ENCODE peak calls at places on chromosomes 7 and 10, in nine cellular contexts. J, W, M, K, Q, E, G, D and F are unnamed samples.

GRCh38 chr7:107233174-107233573 is 64.4 kb downstream of the HBP1 start:
- DNase-seq in J (no peak), W (peak), M (no peak), K (no peak), Q (no peak), E (no peak), G (no peak), D (no peak), F (no peak)

GRCh38 chr7:158655931-158656441 is 48.6 kb downstream of the NCAPG2 start:
- DNase-seq in J (no peak), W (no peak), M (no peak), K (no peak), Q (no peak), E (no peak), G (no peak), D (no peak), F (no peak)

GRCh38 chr7:121545418-121545817 is 149.3 kb upstream of the FAM3C start:
- DNase-seq in J (no peak), W (peak), M (no peak), K (no peak), Q (no peak), E (no peak), G (no peak), D (no peak), F (no peak)

GRCh38 chr10:104622175-104622574 is 18.9 kb upstream of the SORCS3 start:
- DNase-seq in J (no peak), W (no peak), M (no peak), K (no peak), Q (no peak), E (no peak), G (no peak), D (no peak), F (no peak)

GRCh38 chr7:35379481-35379880 is 125.6 kb upstream of the TBX20 start:
- DNase-seq in J (no peak), W (no peak), M (no peak), K (no peak), Q (no peak), E (no peak), G (no peak), D (no peak), F (no peak)

GRCh38 chr7:139771001-139771956 is 6.5 kb downstream of the HIPK2 start:
- DNase-seq in J (peak), W (peak), M (peak), K (peak), Q (no peak), E (no peak), G (no peak), D (peak), F (no peak)

GRCh38 chr7:143429770-143430698 is 13.2 kb upstream of the TAS2R60 start:
- DNase-seq in J (peak), W (peak), M (peak), K (no peak), Q (no peak), E (no peak), G (no peak), D (peak), F (no peak)

GRCh38 chr10:77518910-77519274 is 118.7 kb downstream of the KCNMA1 start:
- DNase-seq in J (no peak), W (no peak), M (no peak), K (no peak), Q (no peak), E (no peak), G (no peak), D (no peak), F (no peak)

GRCh38 chr7:73858807-73859206 is 2.2 kb upstream of the TMEM270 start:
- DNase-seq in J (peak), W (peak), M (no peak), K (peak), Q (no peak), E (no peak), G (no peak), D (no peak), F (no peak)

GRCh38 chr7:101166909-101167644 is 1.7 kb upstream of the VGF start:
- DNase-seq in J (no peak), W (no peak), M (no peak), K (no peak), Q (no peak), E (no peak), G (no peak), D (peak), F (no peak)

GRCh38 chr10:97676770-97677581 is 10.1 kb downstream of the AVPI1 start:
- DNase-seq in J (peak), W (peak), M (no peak), K (peak), Q (peak), E (peak), G (peak), D (peak), F (no peak)

GRCh38 chr10:987906-988666 is at the start of gene GTPBP4:
- DNase-seq in J (peak), W (peak), M (peak), K (peak), Q (peak), E (peak), G (peak), D (peak), F (peak)
- TF ChIP-seq CTCF in J (no peak), W (no peak), M (no peak), K (peak), Q (no peak), E (peak), G (peak), D (peak), F (no peak)

GRCh38 chr10:120217736-120218135 is 239.3 kb upstream of the PLPP4 start:
- DNase-seq in J (no peak), W (no peak), M (no peak), K (no peak), Q (no peak), E (no peak), G (no peak), D (no peak), F (no peak)

DNA sequence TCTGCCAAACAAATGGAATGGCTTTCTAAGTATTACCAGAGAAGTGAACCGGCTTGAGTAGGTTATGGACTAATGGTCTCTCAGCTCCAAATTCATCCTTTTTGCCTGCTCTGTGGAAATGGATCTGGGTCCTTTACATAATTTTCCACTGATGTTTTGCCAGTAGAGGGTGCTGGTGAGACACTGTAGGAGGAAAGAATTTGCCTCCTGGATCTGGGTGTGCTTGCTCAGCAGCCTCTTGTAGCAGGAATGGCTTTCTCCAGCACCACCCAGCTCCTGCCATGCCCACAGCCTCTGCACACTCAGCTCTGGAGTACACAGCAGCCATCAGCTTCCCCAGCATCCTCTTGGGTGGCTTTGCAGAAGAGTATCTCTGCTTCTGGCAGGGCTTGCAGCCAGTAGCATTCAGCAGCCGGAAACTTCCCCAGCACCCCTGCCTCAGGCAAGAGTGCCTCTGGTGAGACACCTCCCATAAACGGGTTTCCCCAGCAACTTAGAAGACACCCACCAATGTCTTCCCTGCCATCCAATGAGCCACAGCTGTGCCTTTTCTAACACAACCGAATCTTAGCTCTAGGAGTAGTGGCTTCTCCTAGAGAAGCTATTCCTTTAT is 235.0 kb upstream of the PLPP4 start:
- DNase-seq in J (peak), W (peak), M (peak), K (peak), Q (no peak), E (no peak), G (no peak), D (no peak), F (no peak)
- TF ChIP-seq CTCF in J (peak), W (peak), M (peak), K (peak), Q (peak), E (peak), G (no peak), D (peak), F (no peak)

DNA sequence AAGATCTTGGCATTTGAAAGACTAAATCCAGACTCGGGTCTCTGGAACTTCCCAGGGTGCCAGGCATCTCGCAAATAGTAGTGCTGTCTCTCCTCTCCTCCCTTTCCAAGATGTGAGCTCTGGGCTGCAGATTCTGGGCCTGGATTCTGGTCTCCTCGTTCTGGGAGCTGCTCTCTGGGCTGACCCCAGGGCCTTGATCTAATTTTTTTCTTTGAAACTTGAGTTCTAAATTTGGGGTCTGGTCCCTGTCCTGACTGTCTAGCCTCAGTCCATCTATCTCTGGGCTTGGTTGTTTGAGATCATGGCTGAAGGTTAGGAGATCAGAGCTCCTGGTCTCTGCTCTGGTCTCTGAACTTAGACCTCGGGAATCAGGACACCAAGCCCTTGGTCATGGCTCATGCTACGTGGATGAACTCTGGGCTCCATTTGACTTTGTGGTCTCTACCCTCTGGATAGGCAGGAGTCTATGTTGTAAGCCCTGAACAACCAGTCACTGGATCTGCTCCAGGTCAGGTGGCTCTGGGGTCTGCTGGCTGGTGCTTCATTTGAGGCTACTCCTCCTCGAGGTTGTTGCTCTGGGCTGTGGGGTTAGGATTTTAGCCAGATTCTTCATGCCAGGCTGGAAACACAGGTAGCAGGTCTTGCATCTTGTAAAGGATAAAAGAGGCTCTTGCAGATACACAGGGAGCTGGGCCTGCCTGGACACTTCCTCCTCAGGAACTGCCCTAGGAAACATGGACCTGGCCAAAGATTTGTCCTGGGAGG is 8.0 kb upstream of the MBL2 start:
- DNase-seq in J (no peak), W (no peak), M (no peak), K (no peak), Q (no peak), E (no peak), G (no peak), D (no peak), F (no peak)
- TF ChIP-seq CTCF in J (no peak), W (no peak), M (no peak), K (no peak), Q (no peak), E (peak), G (no peak), D (no peak), F (no peak)

GRCh38 chr7:81499262-81500116 is 270.4 kb downstream of the HGF start:
- DNase-seq in J (peak), W (peak), M (peak), K (peak), Q (no peak), E (no peak), G (no peak), D (peak), F (no peak)

GRCh38 chr7:81500631-81501030 is 269.2 kb downstream of the HGF start:
- DNase-seq in J (no peak), W (no peak), M (no peak), K (no peak), Q (no peak), E (no peak), G (no peak), D (no peak), F (no peak)

GRCh38 chr7:81503771-81504170 is 266.1 kb downstream of the HGF start:
- DNase-seq in J (no peak), W (no peak), M (no peak), K (no peak), Q (no peak), E (no peak), G (no peak), D (no peak), F (no peak)

GRCh38 chr7:81503321-81503720 is 266.5 kb downstream of the HGF start:
- DNase-seq in J (no peak), W (no peak), M (no peak), K (no peak), Q (no peak), E (no peak), G (no peak), D (no peak), F (no peak)

GRCh38 chr7:81501220-81501619 is 268.6 kb downstream of the HGF start:
- DNase-seq in J (peak), W (peak), M (no peak), K (peak), Q (no peak), E (no peak), G (no peak), D (peak), F (no peak)
- TF ChIP-seq CTCF in J (peak), W (peak), M (peak), K (peak), Q (no peak), E (no peak), G (no peak), D (peak), F (peak)

GRCh38 chr7:26278769-26279168 is 12.9 kb upstream of the SNX10 start:
- DNase-seq in J (peak), W (peak), M (no peak), K (peak), Q (no peak), E (peak), G (no peak), D (no peak), F (no peak)
- TF ChIP-seq CTCF in J (no peak), W (peak), M (no peak), K (peak), Q (no peak), E (peak), G (peak), D (no peak), F (no peak)